ENCODE peak calls at places on chromosomes 7 and 10, in eight cellular contexts. Z, J, V, A, D, W, E and Y are unnamed samples.

GRCh38 chr7:22831602-22832001 is 9.0 kb upstream of the TOMM7 start:
- DNase-seq in Z (no peak), J (no peak), V (no peak), A (no peak), D (no peak), W (no peak), E (no peak), Y (no peak)

GRCh38 chr7:24778543-24779282 is 21.4 kb upstream of the GSDME start:
- DNase-seq in Z (peak), J (no peak), V (peak), A (no peak), D (peak), W (peak), E (no peak), Y (peak)

GRCh38 chr10:133132711-133133291 is 27.2 kb upstream of the KNDC1 start:
- DNase-seq in Z (no peak), J (no peak), V (no peak), A (no peak), D (no peak), W (no peak), E (no peak), Y (no peak)

GRCh38 chr7:51774178-51774577 is 457.6 kb upstream of the COBL start:
- DNase-seq in Z (no peak), J (peak), V (no peak), A (no peak), D (no peak), W (no peak), E (no peak), Y (no peak)

GRCh38 chr7:129858490-129858889 is 94.3 kb downstream of the UBE2H start:
- DNase-seq in Z (no peak), J (no peak), V (no peak), A (no peak), D (no peak), W (no peak), E (no peak), Y (no peak)

GRCh38 chr10:69088801-69089501 is 1.0 kb downstream of the SRGN start:
- DNase-seq in Z (peak), J (no peak), V (peak), A (no peak), D (peak), W (no peak), E (peak), Y (peak)

GRCh38 chr7:151608031-151608551 is 88.4 kb upstream of the RHEB start:
- DNase-seq in Z (no peak), J (no peak), V (no peak), A (no peak), D (no peak), W (no peak), E (no peak), Y (no peak)

GRCh38 chr10:122838880-122839279 is 6.8 kb downstream of the CUZD1 start:
- DNase-seq in Z (no peak), J (no peak), V (no peak), A (no peak), D (no peak), W (no peak), E (no peak), Y (no peak)

GRCh38 chr10:69769395-69769989 is 32.2 kb upstream of the COL13A1 start:
- DNase-seq in Z (peak), J (peak), V (no peak), A (no peak), D (peak), W (no peak), E (peak), Y (peak)

GRCh38 chr7:42910306-42910705 is 1.6 kb downstream of the C7orf25 start:
- DNase-seq in Z (no peak), J (no peak), V (no peak), A (no peak), D (no peak), W (no peak), E (no peak), Y (no peak)
- H3K4me3 ChIP-seq in Z (no peak), J (peak), V (no peak), A (no peak), D (no peak), W (no peak), E (no peak), Y (no peak)

DNA sequence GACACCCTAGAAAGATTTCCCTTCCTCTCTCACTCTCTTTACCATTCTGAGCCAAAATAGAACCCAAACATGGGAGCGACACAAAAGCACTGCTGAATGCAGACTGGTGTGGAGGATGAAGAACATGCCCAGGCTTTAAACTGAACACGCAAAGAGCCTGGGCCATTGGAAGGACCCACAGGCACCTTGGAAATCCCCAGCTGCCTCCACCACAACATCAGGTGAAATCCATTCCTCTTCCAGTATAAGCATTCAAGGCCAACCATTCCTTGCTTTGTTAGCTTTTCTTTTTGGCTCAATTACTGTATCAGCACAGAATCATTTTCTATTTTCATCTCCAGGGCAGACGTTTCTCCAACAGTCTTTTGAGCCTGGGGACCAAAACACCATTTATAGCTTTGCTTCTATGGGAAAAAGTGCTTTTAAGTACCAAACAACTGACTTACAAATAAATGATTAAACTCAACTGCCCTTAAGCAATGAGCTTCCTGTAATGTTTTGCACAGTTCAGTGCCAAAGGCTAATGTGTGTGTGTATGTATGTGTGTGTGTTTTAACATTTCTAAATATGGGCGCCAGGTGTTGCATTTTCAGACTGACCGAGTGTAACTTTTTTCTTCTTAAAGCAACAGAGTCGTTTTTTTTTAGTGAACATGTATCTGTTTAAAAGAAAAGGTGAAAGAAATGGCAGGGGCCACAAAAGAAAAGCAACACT is 16.2 kb upstream of the BLNK start:
- DNase-seq in Z (no peak), J (no peak), V (peak), A (no peak), D (no peak), W (no peak), E (no peak), Y (peak)
- TF ChIP-seq CTCF in Z (no peak), J (no peak), V (no peak), A (no peak), D (no peak), W (no peak), E (no peak), Y (no peak)

GRCh38 chr7:124662937-124663336 is 102.7 kb downstream of the GPR37 start:
- DNase-seq in Z (no peak), J (no peak), V (no peak), A (no peak), D (no peak), W (no peak), E (no peak), Y (no peak)
- H3K4me3 ChIP-seq in Z (no peak), J (no peak), V (no peak), A (no peak), D (no peak), W (no peak), E (no peak), Y (no peak)

GRCh38 chr10:54002077-54002476 is 799.0 kb downstream of the PCDH15 start:
- DNase-seq in Z (no peak), J (no peak), V (no peak), A (no peak), D (no peak), W (no peak), E (no peak), Y (no peak)

DNA sequence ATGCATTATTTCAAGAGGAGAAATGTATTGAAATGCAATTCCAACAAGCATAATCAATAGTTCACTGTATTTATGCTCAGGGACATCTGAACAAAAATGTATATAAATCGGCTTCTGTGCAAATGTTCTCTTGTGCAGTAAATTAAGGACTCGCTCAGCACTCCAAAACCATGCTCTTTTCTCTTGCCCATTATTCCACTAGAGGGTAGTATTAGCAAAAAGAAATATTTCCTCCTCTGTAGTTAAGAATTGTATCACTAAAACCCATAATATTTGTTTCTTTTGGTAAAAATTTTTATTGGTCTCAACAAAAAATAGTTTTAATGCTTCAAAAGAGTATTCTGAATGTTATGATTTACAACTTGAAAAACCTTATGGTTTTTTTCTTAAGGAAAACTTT is 803.1 kb downstream of the PCDH15 start:
- DNase-seq in Z (no peak), J (peak), V (no peak), A (no peak), D (no peak), W (no peak), E (no peak), Y (no peak)
- TF ChIP-seq CTCF in Z (no peak), J (peak), V (no peak), A (peak), D (no peak), W (no peak), E (no peak), Y (no peak)

DNA sequence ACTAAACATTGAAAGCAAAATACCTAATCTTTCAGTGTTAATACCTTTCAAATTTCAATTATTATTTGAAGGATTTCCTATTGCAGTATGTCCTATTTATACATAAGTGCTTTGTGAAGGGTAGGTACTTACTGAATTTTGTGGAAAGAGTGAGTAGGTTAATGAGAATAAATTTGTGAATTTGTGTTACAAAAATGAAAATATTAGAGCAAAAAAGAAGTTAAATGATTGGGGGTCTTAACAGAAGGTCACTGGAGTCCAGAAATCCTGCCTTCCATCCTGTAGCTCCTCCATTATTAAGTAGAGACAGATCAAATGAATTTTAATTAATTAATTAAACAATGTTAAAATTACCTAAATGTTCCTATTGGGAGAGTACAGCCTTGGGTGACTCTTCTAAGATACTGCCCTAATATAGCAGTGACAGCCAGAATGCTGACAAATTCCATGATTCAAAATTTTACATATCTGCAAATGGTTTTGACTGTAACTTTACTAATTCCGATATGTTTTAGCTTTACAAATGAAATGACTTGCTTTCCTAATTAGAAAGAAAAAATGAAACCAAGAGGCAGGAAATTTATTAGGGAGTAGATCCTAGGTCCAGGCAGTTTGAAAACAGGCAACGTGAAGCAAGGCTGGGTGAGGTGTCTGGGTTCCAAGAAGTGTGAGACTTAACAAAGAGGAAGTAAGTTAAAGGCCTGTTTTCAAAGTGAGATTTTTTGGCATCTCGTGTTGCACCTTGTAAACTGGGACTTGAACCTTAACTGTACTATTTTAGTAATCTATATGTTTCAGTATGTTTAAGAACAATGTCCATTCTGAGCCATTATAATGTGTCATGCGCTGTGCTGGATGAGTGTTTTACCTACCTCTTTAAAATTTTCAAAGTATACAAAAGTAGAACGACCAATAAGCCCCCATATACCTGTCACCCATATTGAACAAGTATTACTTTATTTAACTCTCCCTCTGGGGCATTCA is 1.5 kb downstream of the PIK3CG start:
- DNase-seq in Z (no peak), J (no peak), V (peak), A (no peak), D (no peak), W (no peak), E (no peak), Y (no peak)
- H3K4me3 ChIP-seq in Z (no peak), J (no peak), V (peak), A (peak), D (no peak), W (no peak), E (no peak), Y (no peak)

GRCh38 chr7:66016131-66016461 is 34.1 kb upstream of the GUSB start:
- DNase-seq in Z (peak), J (no peak), V (no peak), A (no peak), D (no peak), W (no peak), E (no peak), Y (peak)

GRCh38 chr7:66015440-66016130 is 33.6 kb upstream of the GUSB start:
- DNase-seq in Z (no peak), J (no peak), V (no peak), A (no peak), D (no peak), W (no peak), E (no peak), Y (no peak)

GRCh38 chr7:66013938-66014337 is 31.9 kb upstream of the GUSB start:
- DNase-seq in Z (peak), J (peak), V (peak), A (peak), D (peak), W (no peak), E (peak), Y (peak)
- TF ChIP-seq CTCF in Z (peak), J (peak), V (peak), A (peak), D (peak), W (no peak), E (peak), Y (peak)

GRCh38 chr7:47577351-47577919 is 4.5 kb downstream of the TNS3 start:
- DNase-seq in Z (no peak), J (no peak), V (no peak), A (peak), D (no peak), W (no peak), E (no peak), Y (no peak)

GRCh38 chr7:47574473-47575328 is 7.2 kb downstream of the TNS3 start:
- DNase-seq in Z (peak), J (no peak), V (peak), A (peak), D (no peak), W (no peak), E (no peak), Y (no peak)

GRCh38 chr7:47573758-47574472 is 8.0 kb downstream of the TNS3 start:
- DNase-seq in Z (peak), J (no peak), V (no peak), A (no peak), D (no peak), W (no peak), E (no peak), Y (peak)

GRCh38 chr7:47576909-47577255 is 5.0 kb downstream of the TNS3 start:
- DNase-seq in Z (no peak), J (no peak), V (no peak), A (no peak), D (no peak), W (no peak), E (no peak), Y (no peak)

GRCh38 chr7:47576031-47576908 is 5.6 kb downstream of the TNS3 start:
- DNase-seq in Z (peak), J (no peak), V (peak), A (peak), D (no peak), W (no peak), E (peak), Y (peak)
- H3K4me3 ChIP-seq in Z (no peak), J (no peak), V (no peak), A (no peak), D (no peak), W (peak), E (peak), Y (no peak)

DNA sequence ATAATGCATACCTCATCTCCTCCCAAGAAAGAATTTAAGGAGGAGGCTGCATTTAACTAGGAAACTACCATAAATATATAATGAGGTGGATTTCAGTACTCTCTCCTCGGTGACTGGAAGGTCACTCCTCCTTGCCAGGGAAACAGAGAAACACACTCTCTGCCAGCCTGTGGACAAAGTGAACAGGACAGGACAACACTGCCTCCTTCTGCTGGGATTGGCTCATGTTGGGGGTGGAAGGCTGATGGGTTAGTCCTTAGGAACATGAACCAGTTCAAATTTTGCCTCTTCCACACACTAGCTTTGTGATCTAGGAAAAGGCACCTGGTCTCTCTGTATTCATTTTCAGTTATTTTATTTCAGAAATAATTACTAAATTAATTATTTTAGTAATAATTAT is 50.6 kb upstream of the STEAP4 start:
- DNase-seq in Z (no peak), J (peak), V (peak), A (peak), D (peak), W (no peak), E (no peak), Y (peak)
- TF ChIP-seq CTCF in Z (no peak), J (peak), V (no peak), A (peak), D (peak), W (no peak), E (no peak), Y (peak)